ENCODE peak calls at places on chromosomes 2 and 18, in four cellular contexts. One of them, this sample, is unnamed.

GRCh38 chr18:74608681-74609080 is 11.0 kb downstream of the ZNF407 start:
- DNase-seq in neuronal stem cell: no peak
- DNase-seq in mesenchymal stem cell: no peak
- DNase-seq in H9: no peak
- DNase-seq in this sample: no peak

GRCh38 chr2:225270861-225271260 is 128.6 kb upstream of the NYAP2 start:
- DNase-seq in neuronal stem cell: no peak
- DNase-seq in mesenchymal stem cell: peak
- DNase-seq in H9: no peak
- DNase-seq in this sample: peak

GRCh38 chr18:697771-698170 is 14.7 kb downstream of the ENOSF1 start:
- DNase-seq in neuronal stem cell: no peak
- DNase-seq in mesenchymal stem cell: no peak
- DNase-seq in H9: peak
- DNase-seq in this sample: no peak

GRCh38 chr2:178005756-178006155 is 66.8 kb downstream of the PDE11A start:
- DNase-seq in neuronal stem cell: no peak
- DNase-seq in mesenchymal stem cell: peak
- DNase-seq in H9: no peak
- DNase-seq in this sample: no peak

GRCh38 chr18:48546411-48546810 is 7.6 kb downstream of the CTIF start:
- DNase-seq in neuronal stem cell: no peak
- DNase-seq in mesenchymal stem cell: peak
- DNase-seq in H9: no peak
- DNase-seq in this sample: no peak

GRCh38 chr2:72892506-72893173 is 5.4 kb downstream of the SPR start:
- DNase-seq in neuronal stem cell: no peak
- DNase-seq in mesenchymal stem cell: peak
- DNase-seq in H9: peak
- DNase-seq in this sample: peak

GRCh38 chr2:207157727-207158126 is 8.0 kb downstream of the KLF7 start:
- DNase-seq in neuronal stem cell: no peak
- DNase-seq in mesenchymal stem cell: no peak
- DNase-seq in H9: no peak
- DNase-seq in this sample: no peak

GRCh38 chr18:48152549-48152948 is 222.1 kb upstream of the SMAD2 start:
- DNase-seq in neuronal stem cell: no peak
- DNase-seq in mesenchymal stem cell: peak
- DNase-seq in H9: no peak
- DNase-seq in this sample: peak

GRCh38 chr2:157302492-157303099 is 23.0 kb downstream of the ERMN start:
- DNase-seq in neuronal stem cell: peak
- DNase-seq in mesenchymal stem cell: peak
- DNase-seq in H9: no peak
- DNase-seq in this sample: peak

GRCh38 chr2:56077352-56077915 is 106.4 kb upstream of the CCDC85A start:
- DNase-seq in neuronal stem cell: no peak
- DNase-seq in mesenchymal stem cell: peak
- DNase-seq in H9: peak
- DNase-seq in this sample: peak

GRCh38 chr18:45282101-45282812 is 333.0 kb upstream of the SLC14A2 start:
- DNase-seq in neuronal stem cell: no peak
- DNase-seq in mesenchymal stem cell: no peak
- DNase-seq in H9: no peak
- DNase-seq in this sample: no peak

GRCh38 chr2:176072292-176072669 is 11.5 kb downstream of the EVX2 start:
- DNase-seq in neuronal stem cell: no peak
- DNase-seq in mesenchymal stem cell: no peak
- DNase-seq in H9: no peak
- DNase-seq in this sample: no peak

GRCh38 chr2:240672701-240673190 is 9.9 kb downstream of the AQP12B start:
- DNase-seq in neuronal stem cell: no peak
- DNase-seq in mesenchymal stem cell: no peak
- DNase-seq in H9: peak
- DNase-seq in this sample: no peak

GRCh38 chr2:46320141-46320567 is 22.9 kb downstream of the EPAS1 start:
- DNase-seq in neuronal stem cell: no peak
- DNase-seq in mesenchymal stem cell: peak
- DNase-seq in H9: no peak
- DNase-seq in this sample: no peak

GRCh38 chr18:45402485-45403056 is 212.7 kb upstream of the SLC14A2 start:
- DNase-seq in neuronal stem cell: no peak
- DNase-seq in mesenchymal stem cell: no peak
- DNase-seq in H9: no peak
- DNase-seq in this sample: no peak

DNA sequence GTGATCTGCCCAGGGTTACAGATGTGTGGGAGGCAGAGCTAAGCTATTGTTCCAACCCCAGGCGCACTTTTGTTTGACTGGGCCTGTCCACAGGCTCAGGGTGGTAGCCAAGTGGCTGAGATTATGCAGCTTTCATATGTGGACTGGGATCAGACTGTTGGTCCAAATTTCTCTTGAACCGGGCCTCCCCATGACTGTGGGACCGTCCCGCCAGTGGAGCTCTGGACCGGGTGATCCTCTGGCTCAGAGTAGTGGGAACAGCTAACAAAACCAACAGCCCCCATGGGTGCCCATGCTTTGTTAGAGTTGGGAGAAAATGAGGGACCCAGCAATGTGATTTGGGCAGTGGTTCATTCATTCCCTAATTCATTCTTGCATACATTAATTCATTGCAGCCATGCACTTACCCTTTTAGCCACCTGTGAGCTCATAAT is 86.8 kb upstream of the HS6ST1 start:
- DNase-seq in neuronal stem cell: no peak
- DNase-seq in mesenchymal stem cell: no peak
- DNase-seq in H9: no peak
- DNase-seq in this sample: no peak
- H4K8ac ChIP-seq in neuronal stem cell: no peak
- H4K8ac ChIP-seq in mesenchymal stem cell: no peak
- H4K8ac ChIP-seq in H9: no peak
- H4K8ac ChIP-seq in this sample: no peak

GRCh38 chr2:181805228-181806038 is 86.1 kb upstream of the ITPRID2 start:
- DNase-seq in neuronal stem cell: no peak
- DNase-seq in mesenchymal stem cell: peak
- DNase-seq in H9: no peak
- DNase-seq in this sample: no peak

GRCh38 chr2:181807526-181807925 is 84.0 kb upstream of the ITPRID2 start:
- DNase-seq in neuronal stem cell: no peak
- DNase-seq in mesenchymal stem cell: no peak
- DNase-seq in H9: no peak
- DNase-seq in this sample: no peak

GRCh38 chr2:181810823-181811695 is 80.5 kb upstream of the ITPRID2 start:
- DNase-seq in neuronal stem cell: no peak
- DNase-seq in mesenchymal stem cell: peak
- DNase-seq in H9: no peak
- DNase-seq in this sample: peak

DNA sequence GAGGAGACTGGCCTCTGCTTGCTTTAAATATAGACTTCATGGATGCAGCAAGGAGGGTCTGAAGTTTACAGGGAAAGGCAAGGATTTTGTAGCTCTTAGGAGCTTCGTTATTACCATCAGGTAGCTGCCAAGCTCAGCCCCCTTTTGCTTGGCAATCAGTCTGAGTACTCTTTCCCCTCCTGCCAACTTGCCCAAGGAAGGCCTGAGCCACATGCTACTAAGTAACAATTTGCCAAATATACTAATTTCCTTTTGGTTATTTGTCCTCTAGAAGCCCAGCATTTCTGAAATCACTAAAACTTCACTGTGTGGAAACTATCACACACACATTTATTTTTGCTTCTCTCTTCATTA is 85.5 kb upstream of the ITPRID2 start:
- DNase-seq in neuronal stem cell: no peak
- DNase-seq in mesenchymal stem cell: no peak
- DNase-seq in H9: no peak
- DNase-seq in this sample: no peak
- H4K91ac ChIP-seq in neuronal stem cell: no peak
- H4K91ac ChIP-seq in mesenchymal stem cell: peak
- H4K91ac ChIP-seq in H9: no peak
- H4K91ac ChIP-seq in this sample: peak

DNA sequence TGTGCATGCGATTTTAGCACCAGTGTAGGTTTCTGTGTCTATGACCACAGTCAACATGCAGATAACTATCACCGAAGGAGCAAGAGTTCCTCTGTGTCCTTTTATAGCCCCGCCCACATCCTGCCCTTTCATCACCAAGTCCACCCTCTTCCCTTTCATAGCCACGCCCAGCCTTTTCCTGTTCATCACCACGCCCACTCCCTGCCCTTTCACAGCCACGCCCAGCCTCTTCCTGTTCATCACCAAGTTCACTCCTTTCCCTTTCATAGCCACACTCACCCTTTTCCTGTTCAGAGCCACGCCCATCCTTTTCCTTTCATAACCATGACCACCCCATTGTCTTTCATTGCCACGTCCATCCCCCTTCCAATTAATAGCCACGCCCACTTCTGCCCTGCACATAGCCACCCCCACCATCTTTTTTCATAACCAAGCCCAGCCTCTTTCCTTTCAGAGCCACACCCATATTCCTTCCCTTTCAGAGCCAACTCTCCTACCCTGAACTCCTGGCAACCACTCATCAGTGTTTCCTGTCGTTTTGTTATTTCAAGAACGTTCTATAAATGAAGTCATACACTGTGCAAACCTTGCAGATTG is 273.9 kb downstream of the MYT1L start:
- DNase-seq in neuronal stem cell: no peak
- DNase-seq in mesenchymal stem cell: no peak
- DNase-seq in H9: peak
- DNase-seq in this sample: no peak
- H2BK12ac ChIP-seq in neuronal stem cell: no peak
- H2BK12ac ChIP-seq in mesenchymal stem cell: no peak
- H2BK12ac ChIP-seq in H9: no peak
- H2BK12ac ChIP-seq in this sample: no peak

GRCh38 chr2:134399096-134399495 is 145.2 kb downstream of the MGAT5 start:
- DNase-seq in neuronal stem cell: no peak
- DNase-seq in mesenchymal stem cell: no peak
- DNase-seq in H9: no peak
- DNase-seq in this sample: no peak
- H4K8ac ChIP-seq in neuronal stem cell: no peak
- H4K8ac ChIP-seq in mesenchymal stem cell: peak
- H4K8ac ChIP-seq in H9: no peak
- H4K8ac ChIP-seq in this sample: no peak

DNA sequence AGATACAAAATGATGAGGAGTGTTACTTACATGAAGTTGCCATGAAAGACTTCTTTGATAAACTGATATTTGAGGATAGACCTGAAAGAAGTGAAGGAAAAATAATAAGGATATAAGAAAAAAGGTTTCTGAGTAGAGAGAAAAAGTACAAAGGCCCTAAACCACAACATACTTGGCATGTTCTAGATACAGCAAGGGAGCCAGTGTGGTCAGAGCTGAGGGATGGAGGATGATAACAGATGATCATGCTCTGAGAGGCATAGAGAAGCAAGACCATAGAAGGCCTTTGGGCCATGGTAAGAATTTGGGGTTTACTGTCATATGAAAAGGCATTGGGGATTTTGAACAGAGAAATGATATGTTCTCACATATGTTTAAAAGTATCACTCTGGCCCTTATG is 424.1 kb upstream of the CHST9 start:
- DNase-seq in neuronal stem cell: no peak
- DNase-seq in mesenchymal stem cell: no peak
- DNase-seq in H9: no peak
- DNase-seq in this sample: no peak
- H4K91ac ChIP-seq in neuronal stem cell: no peak
- H4K91ac ChIP-seq in mesenchymal stem cell: no peak
- H4K91ac ChIP-seq in H9: no peak
- H4K91ac ChIP-seq in this sample: no peak

GRCh38 chr2:62300925-62301324 is 105.0 kb downstream of the B3GNT2 start:
- DNase-seq in neuronal stem cell: no peak
- DNase-seq in mesenchymal stem cell: no peak
- DNase-seq in H9: no peak
- DNase-seq in this sample: no peak
- H2BK12ac ChIP-seq in neuronal stem cell: no peak
- H2BK12ac ChIP-seq in mesenchymal stem cell: no peak
- H2BK12ac ChIP-seq in H9: no peak
- H2BK12ac ChIP-seq in this sample: no peak

DNA sequence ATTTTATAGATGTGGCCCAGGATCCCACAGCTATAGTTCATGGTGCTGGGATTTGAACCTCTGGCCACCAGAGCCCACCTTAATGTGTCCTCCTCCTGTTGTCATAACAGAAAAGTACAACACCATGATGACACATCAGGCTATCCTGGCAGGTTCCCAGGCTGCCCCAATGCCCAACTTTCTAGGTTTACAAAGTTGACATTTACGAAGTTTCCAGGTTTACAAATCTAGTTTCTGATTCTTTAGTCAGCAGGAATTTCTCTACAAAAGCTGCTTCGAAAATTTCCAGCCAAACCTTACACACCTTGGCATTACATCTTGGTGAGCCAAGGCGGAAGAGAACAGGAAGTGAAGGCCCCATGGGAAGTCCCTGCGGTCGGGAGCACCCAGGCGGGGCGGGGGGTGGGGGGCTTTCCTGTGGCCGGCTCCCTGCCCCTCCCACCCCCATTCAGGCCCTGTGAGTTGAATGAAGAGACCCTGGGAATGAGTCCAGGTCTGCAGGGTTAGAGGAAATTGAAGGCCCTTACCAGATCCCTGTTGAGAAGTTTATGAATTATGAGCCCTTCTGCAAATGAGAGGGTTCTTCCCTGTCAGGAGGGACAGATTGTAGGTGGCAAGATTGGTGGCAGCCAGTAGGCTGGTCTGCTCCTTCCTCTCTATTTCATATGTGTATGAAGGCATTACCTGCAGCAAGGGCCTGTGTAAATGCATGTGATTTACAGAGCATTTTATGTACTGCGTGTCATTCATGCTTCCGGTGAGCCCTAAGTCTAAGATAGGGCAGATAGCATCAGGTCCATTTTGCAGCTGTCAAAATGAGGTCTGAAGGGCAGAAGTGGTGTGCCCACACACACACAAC is 11.1 kb upstream of the IL1RN start:
- DNase-seq in neuronal stem cell: no peak
- DNase-seq in mesenchymal stem cell: no peak
- DNase-seq in H9: no peak
- DNase-seq in this sample: no peak
- H4K8ac ChIP-seq in neuronal stem cell: no peak
- H4K8ac ChIP-seq in mesenchymal stem cell: no peak
- H4K8ac ChIP-seq in H9: no peak
- H4K8ac ChIP-seq in this sample: no peak

DNA sequence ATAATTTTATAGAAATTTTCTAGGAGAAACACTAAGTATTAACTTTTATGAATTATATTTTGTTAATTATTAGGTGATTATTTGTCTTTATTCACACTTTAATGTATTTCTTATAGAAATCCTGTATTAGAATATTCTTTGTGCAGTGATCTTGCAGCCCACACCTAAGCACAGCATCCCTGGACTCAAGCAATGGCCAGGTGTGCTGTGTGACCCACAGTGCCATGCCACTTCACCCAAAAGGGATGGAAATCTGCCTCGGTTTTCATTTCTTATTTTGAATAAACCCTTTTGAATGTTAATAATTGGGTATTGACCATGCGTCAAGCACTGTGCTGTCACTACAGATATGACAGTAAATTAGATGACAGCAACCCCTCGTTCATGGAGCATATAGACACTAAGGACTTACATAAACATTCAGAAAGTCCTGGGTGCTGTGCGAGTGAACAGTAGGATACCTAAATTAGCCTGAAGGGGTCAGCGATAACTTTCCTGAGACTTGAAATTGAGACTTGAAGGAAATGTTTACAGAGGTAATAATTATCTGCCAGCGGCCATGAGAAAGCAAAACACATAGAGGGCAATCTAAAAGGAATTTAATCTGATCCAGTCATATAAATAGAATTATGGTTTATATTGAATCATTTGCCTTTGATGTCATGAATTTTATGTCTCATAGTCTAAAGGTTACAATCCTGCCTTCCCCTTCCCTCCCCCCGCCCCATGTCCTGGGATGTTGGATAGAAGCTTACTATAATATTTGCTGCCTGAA is 52.7 kb upstream of the CALCRL start:
- DNase-seq in neuronal stem cell: no peak
- DNase-seq in mesenchymal stem cell: peak
- DNase-seq in H9: peak
- DNase-seq in this sample: no peak
- H4K91ac ChIP-seq in neuronal stem cell: no peak
- H4K91ac ChIP-seq in mesenchymal stem cell: no peak
- H4K91ac ChIP-seq in H9: no peak
- H4K91ac ChIP-seq in this sample: no peak

This sample was measured in trophoblast cell.